ENCODE peak calls at places on chromosomes 3 and 15, in four cellular contexts. I is transverse colon, E is prostate gland, C is vagina. U is an unnamed sample.
A peak's percentile ranks its signal among the peaks of the same experiment; 100 is the strongest.

GRCh38 chr15:27674826-27675225 is 424.3 kb downstream of the OCA2 start:
- DNase-seq in I (no peak), E (no peak), C (peak; percentile 58), U (no peak)

GRCh38 chr15:101008158-101009139 is 89.3 kb downstream of the LRRK1 start:
- DNase-seq in I (peak; percentile 91), E (peak; percentile 83), C (peak; percentile 89), U (peak; percentile 86)

GRCh38 chr3:12420393-12420792 is 63.9 kb upstream of the TSEN2 start:
- DNase-seq in I (no peak), E (no peak), C (no peak), U (no peak)

GRCh38 chr15:27454281-27455060 is 483.5 kb downstream of the GABRG3 start:
- DNase-seq in I (no peak), E (no peak), C (no peak), U (no peak)

GRCh38 chr3:171508676-171509075 is 48.5 kb upstream of the TNIK start:
- DNase-seq in I (no peak), E (no peak), C (no peak), U (no peak)

GRCh38 chr3:108489776-108490175 is 20.6 kb downstream of the MYH15 start:
- DNase-seq in I (no peak), E (peak; percentile 33), C (no peak), U (peak; percentile 41)

GRCh38 chr15:71202712-71203111 is 87.4 kb downstream of the THSD4 start:
- DNase-seq in I (no peak), E (no peak), C (no peak), U (no peak)

GRCh38 chr3:153099131-153099530 is 62.9 kb upstream of the RAP2B start:
- DNase-seq in I (peak; percentile 15), E (no peak), C (no peak), U (no peak)

GRCh38 chr3:13827256-13827655 is 52.6 kb downstream of the WNT7A start:
- DNase-seq in I (no peak), E (no peak), C (no peak), U (no peak)

GRCh38 chr3:89411211-89411610 is 303.8 kb downstream of the EPHA3 start:
- DNase-seq in I (no peak), E (no peak), C (no peak), U (no peak)

GRCh38 chr3:108182339-108182738 is 39.9 kb downstream of the IFT57 start:
- DNase-seq in I (no peak), E (no peak), C (no peak), U (no peak)

GRCh38 chr3:185365281-185366211 is 2.6 kb downstream of the MAP3K13 start:
- DNase-seq in I (no peak), E (peak; percentile 59), C (no peak), U (no peak)

GRCh38 chr3:183906234-183906921 is 21.7 kb upstream of the PARL start:
- DNase-seq in I (no peak), E (no peak), C (no peak), U (no peak)

GRCh38 chr3:123618768-123619484 is 34.1 kb upstream of the HACD2 start:
- DNase-seq in I (peak; percentile 60), E (peak; percentile 54), C (no peak), U (peak; percentile 76)

GRCh38 chr3:72299823-72300222 is 514.9 kb upstream of the PROK2 start:
- DNase-seq in I (no peak), E (no peak), C (no peak), U (no peak)

GRCh38 chr15:65993226-65993625 is 123.9 kb downstream of the RAB11A start:
- DNase-seq in I (no peak), E (no peak), C (no peak), U (no peak)

GRCh38 chr3:99878005-99878404 is 60.3 kb downstream of the CMSS1 start:
- DNase-seq in I (no peak), E (no peak), C (no peak), U (no peak)

GRCh38 chr15:62591842-62592838 is 427.1 kb upstream of the C2CD4B start:
- DNase-seq in I (no peak), E (no peak), C (no peak), U (no peak)

GRCh38 chr3:10798600-10799367 is 17.2 kb upstream of the SLC6A11 start:
- DNase-seq in I (no peak), E (no peak), C (no peak), U (no peak)

GRCh38 chr15:99123706-99124451 is 19.0 kb downstream of the SYNM start:
- DNase-seq in I (peak; percentile 77), E (peak; percentile 46), C (no peak), U (peak; percentile 80)

GRCh38 chr3:123627673-123628670 is 43.1 kb upstream of the HACD2 start:
- DNase-seq in I (peak; percentile 47), E (peak; percentile 67), C (no peak), U (no peak)

GRCh38 chr3:13022348-13023250 is 50.6 kb downstream of the IQSEC1 start:
- DNase-seq in I (no peak), E (no peak), C (no peak), U (peak; percentile 53)

GRCh38 chr15:90829942-90830440 is 38.4 kb upstream of the FURIN start:
- DNase-seq in I (no peak), E (peak; percentile 51), C (no peak), U (no peak)

GRCh38 chr3:59818033-59818936 is 768.5 kb upstream of the CFAP20DC start:
- DNase-seq in I (peak; percentile 76), E (peak; percentile 74), C (no peak), U (peak; percentile 92)

DNA sequence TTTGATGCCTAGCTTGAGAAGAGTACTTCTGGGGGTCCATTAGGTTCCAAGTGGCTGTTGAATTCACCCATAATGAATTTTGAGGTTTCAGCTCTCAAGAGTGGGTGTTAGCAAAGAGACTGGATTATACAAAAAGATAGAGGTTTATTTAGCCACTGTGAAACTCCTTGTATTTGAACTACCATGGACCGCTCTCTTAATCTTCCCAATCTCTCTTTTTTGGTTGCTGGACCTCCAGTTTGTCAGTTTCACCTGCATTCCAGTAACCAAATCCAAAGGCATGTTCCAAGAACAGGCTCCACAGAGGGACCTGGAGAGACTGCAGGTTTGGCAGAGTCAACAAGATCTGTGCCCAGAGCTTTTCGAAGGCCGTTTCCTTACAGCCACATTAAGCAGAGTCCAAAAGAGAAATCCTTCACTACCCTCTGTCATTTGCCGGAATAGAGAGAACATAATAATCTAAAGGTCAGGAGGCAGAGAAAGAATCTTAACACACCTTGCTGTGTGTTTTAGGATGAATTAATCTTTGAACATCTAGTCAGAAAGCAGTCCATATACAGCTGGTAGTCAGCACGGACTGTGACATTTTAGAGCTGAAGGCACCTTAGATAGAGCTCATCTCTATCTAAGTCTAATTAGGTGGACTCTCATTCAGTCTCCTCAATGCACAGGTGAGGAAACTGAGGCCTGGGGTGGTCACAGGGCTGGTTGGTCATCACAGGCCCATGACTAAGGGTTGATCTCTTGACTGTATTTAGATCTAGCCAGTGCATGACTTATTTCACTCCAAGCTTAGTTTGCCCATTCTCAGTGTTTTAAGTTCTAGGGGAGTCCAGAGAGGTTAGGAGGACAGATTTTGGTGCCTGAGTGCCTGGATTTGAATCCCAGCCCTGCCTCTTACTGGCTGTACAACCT is 1.3 kb downstream of the ABHD2 start:
- DNase-seq in I (no peak), E (no peak), C (no peak), U (no peak)
- H3K4me1 ChIP-seq in I (peaks cover 19% of the 10 kb centered on the region), E (peaks cover 12% of the 10 kb centered on the region), C (peaks cover 44% of the 10 kb centered on the region), U (peaks cover 47% of the 10 kb centered on the region)

DNA sequence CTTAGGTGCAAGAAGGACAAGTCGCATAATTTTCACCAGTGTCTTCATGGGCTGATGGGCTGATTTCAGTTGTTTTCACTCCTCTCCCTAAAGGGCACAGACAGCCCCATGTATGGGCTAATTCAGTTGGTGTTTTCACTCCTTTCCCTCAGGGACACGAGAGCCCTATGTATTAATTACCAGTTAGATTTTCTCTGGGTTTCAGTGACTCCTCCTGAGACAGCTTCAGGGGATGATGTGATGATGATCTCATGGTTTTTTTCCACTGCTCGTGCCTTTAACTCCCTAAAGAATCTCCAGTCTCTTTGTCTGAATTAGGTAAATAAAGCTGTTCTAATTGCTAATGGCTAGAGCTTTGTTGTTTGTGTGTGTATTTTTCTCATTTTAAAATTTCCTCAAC is 9.9 kb downstream of the RAMAC start:
- DNase-seq in I (no peak), E (no peak), C (no peak), U (no peak)
- TF ChIP-seq POLR2A in I (no peak), E (no peak), C (no peak), U (no peak)

DNA sequence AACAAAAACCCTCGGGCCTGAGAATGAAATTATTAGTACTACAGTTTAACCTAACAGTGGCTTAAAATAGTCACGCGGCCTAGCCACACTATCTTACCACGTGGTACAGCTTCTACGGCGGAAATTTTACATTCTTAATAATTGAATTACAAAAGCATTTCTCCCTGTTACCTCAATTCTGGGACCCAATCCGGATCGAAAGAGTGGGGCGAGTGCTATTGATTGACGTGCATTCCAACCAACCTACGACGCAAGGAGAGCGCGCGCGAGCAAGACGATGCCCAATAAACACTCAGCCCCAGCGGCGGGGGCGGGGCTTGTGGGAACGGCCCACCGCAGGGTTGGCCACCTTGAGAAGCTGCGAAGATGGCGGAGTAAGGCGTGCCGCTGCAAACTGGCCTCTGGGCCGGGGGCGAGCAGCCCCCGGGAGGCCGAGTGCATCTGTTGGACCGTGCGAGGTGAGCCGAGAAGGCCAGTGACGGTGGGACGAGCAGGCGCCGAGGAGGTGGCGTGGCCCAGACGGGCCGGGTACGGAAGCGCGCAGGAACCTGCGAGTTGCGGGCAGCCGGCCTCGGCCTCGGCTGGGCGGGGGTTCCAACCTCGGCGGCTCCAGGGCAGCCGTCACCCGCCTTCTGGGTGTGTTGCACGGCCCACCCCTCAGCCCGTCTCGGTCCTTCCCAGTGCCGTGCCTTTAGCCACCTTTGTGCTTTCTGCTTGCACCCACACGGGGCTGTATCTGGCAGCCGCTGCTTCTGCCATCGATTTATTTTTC is 48.6 kb downstream of the OIP5 start:
- DNase-seq in I (peak; percentile 98), E (peak; percentile 99), C (peak; percentile 98), U (peak; percentile 99)
- TF ChIP-seq CTCF in I (no peak), E (no peak), C (no peak), U (no peak)

DNA sequence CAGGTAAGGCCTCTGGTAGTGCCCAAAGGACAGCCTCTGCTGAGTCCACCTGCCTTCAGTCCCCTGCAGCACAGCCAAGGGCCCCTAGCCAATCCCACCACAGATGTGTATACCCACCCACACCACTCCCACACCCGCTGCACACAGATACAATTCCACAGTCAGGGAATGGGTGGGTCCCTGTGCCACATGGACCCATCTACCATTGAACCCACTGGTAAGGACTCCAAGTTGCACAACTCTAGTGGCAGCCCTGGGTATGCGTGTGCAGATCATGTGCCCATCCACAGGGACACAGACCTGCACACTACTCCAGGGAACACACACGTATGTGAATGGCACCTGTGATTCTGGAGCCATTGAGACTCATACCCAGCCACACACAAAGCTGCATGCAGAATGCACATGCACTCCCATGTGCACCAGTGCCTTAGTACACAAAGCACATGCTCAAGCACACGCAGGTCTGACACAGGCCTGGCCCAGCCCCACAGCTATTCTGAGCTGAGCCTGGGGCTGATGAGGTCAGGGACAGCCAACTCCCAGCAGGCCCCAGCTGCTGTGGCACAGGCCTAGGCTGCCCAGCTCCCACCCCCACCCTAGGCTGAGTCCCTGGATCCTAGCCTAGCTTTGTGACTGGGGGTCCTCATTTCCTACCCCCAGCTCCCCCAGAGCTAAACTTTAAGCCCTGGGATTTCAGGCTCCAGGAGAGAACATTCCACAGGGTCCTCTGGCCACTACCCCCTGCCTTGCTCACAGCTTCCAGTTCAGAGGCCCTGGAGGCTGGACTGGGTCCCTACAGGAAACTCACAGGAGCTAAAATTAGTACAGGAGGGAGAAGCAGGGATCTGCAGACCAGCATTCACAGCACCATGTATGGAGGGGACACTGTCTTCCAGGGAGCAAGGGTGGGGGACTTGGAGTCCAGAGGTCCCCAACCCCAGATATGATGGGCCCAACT is 2.8 kb upstream of the ALS2CL start:
- DNase-seq in I (no peak), E (no peak), C (no peak), U (peak; percentile 72)
- H3K4me1 ChIP-seq in I (peaks cover 7% of the 10 kb centered on the region), E (peaks cover 8% of the 10 kb centered on the region), C (peaks cover 72% of the 10 kb centered on the region), U (peaks cover 61% of the 10 kb centered on the region)